ENCODE peak calls at places on chromosomes 4 and X, in nine cellular contexts. G, L, O, U, R, A, T, I and W are unnamed samples.

GRCh38 chrX:68894142-68894512 is 65.3 kb downstream of the EFNB1 start:
- DNase-seq in R (no peak), I (no peak), A (no peak), G (no peak), L (no peak), U (no peak), O (no peak), T (no peak), W (no peak)

GRCh38 chr4:140811429-140811828 is 55.2 kb upstream of the TBC1D9 start:
- DNase-seq in O (no peak), L (no peak), U (no peak), I (no peak), R (no peak), G (no peak), T (no peak), A (no peak), W (no peak)

GRCh38 chr4:171676555-171677215 is 136.5 kb upstream of the GALNTL6 start:
- DNase-seq in L (no peak), T (no peak), R (no peak), G (no peak), O (no peak), A (no peak), I (no peak), U (no peak), W (no peak)

GRCh38 chr4:3346146-3346545 is 53.3 kb downstream of the RGS12 start:
- DNase-seq in A (peak), O (peak), G (peak), U (peak), T (peak), R (peak), I (peak), L (peak), W (peak)

GRCh38 chrX:72308566-72309296 is 3.0 kb upstream of the CITED1 start:
- DNase-seq in G (peak), A (peak), T (peak), O (no peak), I (peak), R (peak), L (peak), U (peak), W (peak)

GRCh38 chrX:107825698-107826285 is at the start of gene MID2:
- DNase-seq in I (no peak), U (no peak), A (peak), L (no peak), G (peak), R (peak), T (peak), O (no peak), W (peak)

GRCh38 chr4:183610033-183610432 is 49.0 kb downstream of the RWDD4 start:
- DNase-seq in G (peak), O (no peak), I (peak), A (peak), U (peak), L (no peak), R (no peak), T (no peak), W (no peak)

GRCh38 chr4:26325191-26325590 is 4.4 kb downstream of the RBPJ start:
- DNase-seq in R (no peak), O (no peak), U (peak), T (peak), G (peak), L (peak), A (peak), I (peak), W (no peak)

GRCh38 chr4:72314869-72315268 is 254.2 kb downstream of the ADAMTS3 start:
- DNase-seq in G (peak), O (no peak), I (peak), T (no peak), R (no peak), U (peak), L (peak), A (peak), W (no peak)

GRCh38 chrX:65723706-65724105 is 56.3 kb downstream of the MSN start:
- DNase-seq in A (no peak), O (no peak), T (no peak), U (peak), L (no peak), R (no peak), I (no peak), G (no peak), W (no peak)

GRCh38 chr4:79679859-79680258 is 271.8 kb upstream of the GK2 start:
- DNase-seq in L (no peak), U (no peak), A (no peak), T (no peak), R (no peak), I (peak), O (no peak), G (no peak), W (no peak)

GRCh38 chr4:38924266-38924827 is 56.7 kb downstream of the FAM114A1 start:
- DNase-seq in G (no peak), U (no peak), R (no peak), A (no peak), T (peak), L (no peak), O (no peak), I (no peak), W (no peak)

GRCh38 chr4:173505924-173506779 is 23.9 kb downstream of the HAND2 start:
- DNase-seq in T (peak), L (no peak), R (peak), G (peak), I (peak), U (peak), A (no peak), O (no peak), W (no peak)

GRCh38 chrX:138885886-138886285 is 174.4 kb upstream of the FGF13 start:
- DNase-seq in A (peak), L (peak), O (no peak), G (no peak), R (no peak), U (no peak), I (no peak), T (no peak), W (no peak)

GRCh38 chr4:120163895-120164294 is 97.2 kb upstream of the MAD2L1 start:
- DNase-seq in A (no peak), L (no peak), I (no peak), R (no peak), U (no peak), G (no peak), O (no peak), T (no peak), W (no peak)

GRCh38 chrX:29308726-29309125 is 721.5 kb downstream of the IL1RAPL1 start:
- DNase-seq in L (no peak), G (no peak), I (no peak), O (no peak), U (no peak), R (no peak), A (no peak), T (no peak), W (no peak)

GRCh38 chrX:3663576-3664290 is 49.7 kb downstream of the PRKX start:
- DNase-seq in R (no peak), T (no peak), A (no peak), G (no peak), U (no peak), L (no peak), I (no peak), O (no peak), W (no peak)

GRCh38 chr4:102981005-102981404 is 38.5 kb downstream of the SLC9B1 start:
- DNase-seq in O (no peak), I (no peak), T (no peak), G (no peak), A (no peak), U (no peak), L (no peak), R (no peak), W (no peak)

GRCh38 chr4:2536193-2537010 is at the start of gene FAM193A:
- DNase-seq in I (peak), L (peak), A (peak), O (peak), U (peak), T (peak), R (peak), G (peak), W (peak)

GRCh38 chr4:99586322-99586721 is 11.7 kb downstream of the MTTP start:
- DNase-seq in T (no peak), I (peak), L (no peak), U (no peak), R (no peak), G (no peak), O (no peak), A (no peak), W (no peak)

GRCh38 chrX:96770315-96770714 is 85.7 kb downstream of the DIAPH2 start:
- DNase-seq in O (no peak), T (peak), I (peak), A (peak), L (peak), R (peak), U (peak), G (peak), W (no peak)

GRCh38 chrX:40281341-40282005 is 183.7 kb upstream of the BCOR start:
- DNase-seq in U (no peak), I (peak), L (no peak), R (no peak), O (no peak), T (no peak), G (no peak), A (no peak), W (no peak)

GRCh38 chrX:2577844-2578444 is 77.2 kb upstream of the DHRSX start:
- DNase-seq in T (peak), A (no peak), G (no peak), R (no peak), I (peak), U (no peak), L (peak), O (no peak), W (no peak)

GRCh38 chr4:13540446-13541175 is 3.7 kb downstream of the NKX3-2 start:
- DNase-seq in T (no peak), O (no peak), U (no peak), A (no peak), R (no peak), I (no peak), G (no peak), L (no peak), W (no peak)

GRCh38 chrX:105658136-105658535 is 164.2 kb upstream of the NRK start:
- DNase-seq in R (no peak), L (no peak), O (no peak), U (no peak), T (no peak), I (no peak), G (peak), A (peak), W (no peak)

GRCh38 chr4:40333921-40334352 is 1.2 kb upstream of the CHRNA9 start:
- DNase-seq in O (peak), A (peak), L (peak), R (peak), I (peak), T (no peak), G (peak), U (peak), W (no peak)

GRCh38 chr4:16199132-16199531 is 27.1 kb downstream of the TAPT1 start:
- DNase-seq in G (peak), I (peak), T (peak), O (no peak), R (no peak), U (peak), A (peak), L (peak), W (no peak)
- TF ChIP-seq CTCF in G (peak), I (peak), T (peak), O (peak), R (peak), U (peak), A (peak), L (peak), W (peak)

GRCh38 chrX:18994713-18995112 is 10.8 kb upstream of the PHKA2 start:
- DNase-seq in T (no peak), A (peak), O (peak), L (no peak), G (peak), I (no peak), U (peak), R (peak), W (peak)
- H3K4me3 ChIP-seq in T (no peak), A (no peak), O (no peak), L (no peak), G (no peak), I (no peak), U (no peak), R (peak), W (no peak)

GRCh38 chr4:87982446-87982845 is 6.9 kb downstream of the SPP1 start:
- DNase-seq in A (peak), L (no peak), T (peak), O (no peak), U (peak), G (peak), R (no peak), I (peak), W (no peak)

GRCh38 chr4:87986508-87986907 is 11.0 kb downstream of the SPP1 start:
- DNase-seq in I (no peak), L (no peak), U (no peak), T (no peak), O (no peak), R (no peak), A (no peak), G (no peak), W (no peak)

GRCh38 chr4:87985887-87986200 is 10.3 kb downstream of the SPP1 start:
- DNase-seq in I (no peak), T (no peak), G (no peak), O (no peak), R (no peak), L (no peak), U (no peak), A (no peak), W (no peak)

GRCh38 chr4:87983996-87984395 is 8.5 kb downstream of the SPP1 start:
- DNase-seq in U (no peak), L (no peak), G (no peak), T (no peak), O (no peak), R (no peak), I (no peak), A (no peak), W (no peak)

GRCh38 chr4:87985097-87985886 is 9.8 kb downstream of the SPP1 start:
- DNase-seq in U (peak), R (peak), G (peak), I (peak), O (no peak), A (peak), L (no peak), T (peak), W (no peak)
- TF ChIP-seq CTCF in U (peak), R (peak), G (peak), I (peak), O (peak), A (peak), L (peak), T (peak), W (peak)

GRCh38 chrX:126552313-126553022 is at the start of gene DCAF12L1:
- DNase-seq in T (peak), R (no peak), G (no peak), O (no peak), A (no peak), L (no peak), I (no peak), U (no peak), W (no peak)
- H3K4me3 ChIP-seq in T (peak), R (no peak), G (no peak), O (no peak), A (no peak), L (peak), I (no peak), U (no peak), W (no peak)

DNA sequence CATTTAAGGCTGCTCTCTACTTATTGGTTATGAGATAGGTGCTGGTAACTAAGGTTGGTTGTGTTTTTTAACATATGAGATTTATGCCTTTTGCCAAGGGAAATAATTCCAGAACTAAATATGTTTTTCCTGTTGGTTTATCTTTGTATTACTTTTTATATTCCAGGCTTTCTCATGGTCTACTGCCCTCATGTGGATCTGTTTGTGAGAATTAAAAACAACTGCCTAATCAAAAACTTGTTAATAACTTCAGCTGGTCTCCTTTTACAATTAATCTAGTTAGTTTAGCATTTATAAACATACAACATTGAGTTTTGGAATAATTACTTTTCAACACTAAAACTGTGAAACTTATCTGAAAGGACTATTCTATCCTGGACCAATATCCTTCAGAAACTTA is 1208.3 kb downstream of the ADGRL3 start:
- DNase-seq in T (no peak), G (no peak), L (no peak), U (no peak), R (no peak), I (no peak), O (no peak), A (no peak), W (no peak)
- TF ChIP-seq CTCF in T (no peak), G (no peak), L (no peak), U (no peak), R (no peak), I (no peak), O (no peak), A (no peak), W (no peak)

DNA sequence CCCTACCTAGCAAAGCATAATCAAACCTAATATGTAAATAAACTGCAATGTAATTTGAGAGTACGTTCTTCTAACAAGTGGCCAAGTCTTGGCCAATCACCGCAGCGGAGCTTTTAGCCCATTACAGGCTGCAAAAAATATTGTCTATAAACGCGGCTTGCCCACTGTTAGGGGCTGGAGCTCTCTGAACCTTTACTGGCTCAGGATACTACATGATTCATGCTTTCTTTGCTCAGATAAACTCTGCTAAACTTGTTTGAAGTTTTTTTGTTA is 990 bp upstream of the HADH start:
- DNase-seq in I (no peak), G (no peak), U (no peak), R (no peak), A (no peak), L (no peak), T (no peak), O (no peak), W (no peak)
- H3K4me3 ChIP-seq in I (no peak), G (no peak), U (no peak), R (no peak), A (no peak), L (no peak), T (no peak), O (no peak), W (peak)

GRCh38 chr4:101367201-101367600 is 19.9 kb upstream of the PPP3CA start:
- DNase-seq in G (peak), L (peak), A (peak), R (no peak), U (peak), I (no peak), T (no peak), O (peak), W (peak)

GRCh38 chr4:101366331-101366730 is 19.0 kb upstream of the PPP3CA start:
- DNase-seq in G (peak), U (peak), I (no peak), A (peak), O (no peak), T (no peak), L (no peak), R (no peak), W (no peak)

DNA sequence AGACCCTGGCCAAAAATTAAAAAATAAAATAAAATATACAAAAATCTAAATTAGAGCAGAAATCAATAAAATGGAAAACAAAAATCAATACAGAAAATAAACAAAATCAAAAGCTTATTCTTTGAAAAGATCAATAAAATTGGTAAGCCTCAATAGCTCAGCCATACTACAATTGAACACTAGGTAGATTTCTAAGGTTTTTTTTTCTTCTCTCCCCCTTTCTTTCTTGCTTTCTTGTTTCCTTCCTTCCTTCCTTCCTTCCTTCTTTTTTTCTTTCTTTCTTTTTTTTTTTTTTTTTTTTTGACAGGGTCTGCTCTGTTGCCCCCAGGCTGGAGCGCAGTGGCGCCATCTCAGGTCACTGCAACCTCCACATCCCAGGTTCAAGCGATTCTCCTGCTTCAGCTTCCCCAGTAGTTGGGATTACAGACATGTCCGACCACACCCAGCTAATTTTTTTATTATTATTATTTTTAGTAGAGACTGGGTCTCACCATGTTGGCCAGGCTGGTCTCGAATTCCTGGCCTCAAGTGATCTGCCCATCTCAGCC is 23.4 kb upstream of the PPP3CA start:
- DNase-seq in T (no peak), R (no peak), G (no peak), O (no peak), A (no peak), I (no peak), L (no peak), U (no peak), W (no peak)
- TF ChIP-seq CTCF in T (peak), R (no peak), G (no peak), O (no peak), A (no peak), I (peak), L (no peak), U (no peak), W (no peak)

GRCh38 chrX:48539345-48540014 is at the start of gene TBC1D25:
- DNase-seq in G (peak), R (peak), T (peak), A (peak), U (peak), L (peak), O (peak), I (peak), W (peak)

GRCh38 chrX:48540480-48540879 is 966 bp downstream of the TBC1D25 start:
- DNase-seq in O (no peak), G (no peak), L (no peak), U (no peak), A (no peak), T (peak), I (no peak), R (no peak), W (no peak)

GRCh38 chrX:48540015-48540350 is 469 bp downstream of the TBC1D25 start:
- DNase-seq in L (no peak), U (peak), A (peak), R (peak), I (peak), O (no peak), T (no peak), G (peak), W (no peak)

GRCh38 chrX:48538641-48539344 is 721 bp upstream of the TBC1D25 start:
- DNase-seq in G (no peak), U (no peak), O (no peak), I (no peak), L (no peak), T (no peak), R (no peak), A (no peak), W (no peak)

GRCh38 chrX:48541140-48541814 is 1.8 kb downstream of the TBC1D25 start:
- DNase-seq in U (no peak), G (no peak), I (no peak), R (no peak), A (no peak), O (no peak), T (no peak), L (no peak), W (no peak)
- H3K4me3 ChIP-seq in U (no peak), G (no peak), I (no peak), R (no peak), A (no peak), O (no peak), T (no peak), L (no peak), W (no peak)